ENCODE peak calls at places on chromosomes 13 and 19, in nine cellular contexts. M is T-helper 2 cell; O is activated CD4-positive, alpha-beta T cell treated with anti-CD3 and anti-CD28 coated beads, Interleukin-2, amount 50 U/mL, for 1 hour; V is NCI-H187; N is activated CD8-positive, alpha-beta T cell treated with anti-CD3 and anti-CD28 coated beads, Interleukin-2, amount 10 ng/mL, durations not matched to agents 7 days and 5 days; E is MCF 10A; G is stimulated activated CD4-positive, alpha-beta T cell treated with anti-CD3 and anti-CD28 coated beads, TNF-alpha, amount 100 ng/mL, for 4 hours; X is CD8-positive, alpha-beta T cell; W is effector CD4-positive, alpha-beta T cell. S is an unnamed sample.

GRCh38 chr13:41813426-41813825 is 147.5 kb downstream of the VWA8 start:
- DNase-seq in M (no peak), O (no peak), V (no peak), N (no peak), E (no peak), G (no peak), X (no peak), W (no peak), S (no peak)

GRCh38 chr19:1112254-1113208 is 8.7 kb downstream of the GPX4 start:
- DNase-seq in M (no peak), O (no peak), V (no peak), N (no peak), E (no peak), G (no peak), X (no peak), W (no peak), S (no peak)

GRCh38 chr19:48872182-48872883 is at the start of gene PPP1R15A:
- DNase-seq in M (peak), O (peak), V (peak), N (peak), E (peak), G (peak), X (peak), W (peak), S (peak)

GRCh38 chr13:66922444-66922843 is 307.7 kb downstream of the PCDH9 start:
- DNase-seq in M (no peak), O (no peak), V (no peak), N (no peak), E (no peak), G (no peak), X (no peak), W (no peak), S (no peak)

GRCh38 chr19:29772696-29773095 is 39.1 kb upstream of the CCNE1 start:
- DNase-seq in M (no peak), O (no peak), V (no peak), N (no peak), E (no peak), G (no peak), X (no peak), W (no peak), S (no peak)

GRCh38 chr19:42269518-42270345 is 680 bp downstream of the CIC start:
- DNase-seq in M (no peak), O (no peak), V (no peak), N (no peak), E (no peak), G (no peak), X (no peak), W (no peak), S (no peak)

GRCh38 chr19:22605275-22606211 is 28.6 kb upstream of the ZNF492 start:
- DNase-seq in M (no peak), O (no peak), V (no peak), N (no peak), E (no peak), G (no peak), X (no peak), W (no peak), S (no peak)

GRCh38 chr13:29522044-29522685 is 73.3 kb downstream of the SLC7A1 start:
- DNase-seq in M (no peak), O (no peak), V (no peak), N (no peak), E (peak), G (no peak), X (no peak), W (no peak), S (no peak)